ENCODE peak calls at places on chromosomes 7 and 10, in five cellular contexts. A, H, J, Z and P are unnamed samples.
A peak's percentile ranks its signal among the peaks of the same experiment; 100 is the strongest.

GRCh38 chr7:76272142-76272541 is 30.3 kb upstream of the HSPB1 start:
- DNase-seq in A (no peak), H (no peak), J (no peak), Z (no peak), P (no peak)

GRCh38 chr7:4307645-4308590 is 374.2 kb upstream of the FOXK1 start:
- DNase-seq in A (no peak), H (no peak), J (no peak), Z (no peak), P (no peak)

GRCh38 chr10:118669020-118669766 is 73.7 kb upstream of the PRLHR start:
- DNase-seq in A (peak; percentile 77), H (peak; percentile 66), J (peak; percentile 37), Z (no peak), P (no peak)

GRCh38 chr10:17247210-17247609 is 19.2 kb downstream of the VIM start:
- DNase-seq in A (no peak), H (no peak), J (no peak), Z (no peak), P (no peak)

GRCh38 chr7:42511027-42511426 is 274.0 kb upstream of the GLI3 start:
- DNase-seq in A (no peak), H (no peak), J (no peak), Z (no peak), P (no peak)

GRCh38 chr7:132076301-132077049 is 499.8 kb downstream of the PLXNA4 start:
- DNase-seq in A (no peak), H (no peak), J (no peak), Z (no peak), P (no peak)

GRCh38 chr7:30521532-30521931 is 16.9 kb upstream of the GGCT start:
- DNase-seq in A (peak; percentile 53), H (peak; percentile 69), J (peak; percentile 33), Z (no peak), P (peak; percentile 85)

GRCh38 chr10:89307213-89307612 is 5.4 kb downstream of the IFIT2 start:
- DNase-seq in A (no peak), H (no peak), J (no peak), Z (no peak), P (no peak)

GRCh38 chr10:103470755-103471653 is 8.0 kb downstream of the CALHM3 start:
- DNase-seq in A (no peak), H (no peak), J (peak; percentile 54), Z (peak; percentile 91), P (peak; percentile 54)

GRCh38 chr10:29915116-29915785 is 144.1 kb downstream of the JCAD start:
- DNase-seq in A (no peak), H (no peak), J (no peak), Z (no peak), P (no peak)

GRCh38 chr10:51640120-51640819 is 59.1 kb downstream of the CSTF2T start:
- DNase-seq in A (no peak), H (no peak), J (no peak), Z (no peak), P (no peak)

GRCh38 chr10:78165617-78166016 is 132.0 kb downstream of the RPS24 start:
- DNase-seq in A (no peak), H (no peak), J (peak; percentile 10), Z (no peak), P (no peak)

GRCh38 chr7:71497233-71497946 is 365.4 kb downstream of the GALNT17 start:
- DNase-seq in A (no peak), H (peak; percentile 52), J (no peak), Z (no peak), P (peak; percentile 55)

GRCh38 chr10:29486466-29486865 is 148.3 kb downstream of the SVIL start:
- DNase-seq in A (no peak), H (no peak), J (no peak), Z (no peak), P (no peak)

GRCh38 chr10:48444861-48445841 is 138.7 kb downstream of the MAPK8 start:
- DNase-seq in A (no peak), H (peak; percentile 22), J (no peak), Z (no peak), P (peak; percentile 56)

GRCh38 chr10:91779011-91779605 is 19.1 kb upstream of the TNKS2 start:
- DNase-seq in A (no peak), H (no peak), J (no peak), Z (no peak), P (no peak)

GRCh38 chr7:100568936-100569844 is 4.5 kb downstream of the SAP25 start:
- DNase-seq in A (no peak), H (peak; percentile 71), J (peak; percentile 72), Z (peak; percentile 71), P (peak; percentile 57)

GRCh38 chr7:145848691-145849090 is 267.9 kb upstream of the CNTNAP2 start:
- DNase-seq in A (no peak), H (no peak), J (no peak), Z (no peak), P (no peak)

GRCh38 chr10:56551037-56551436 is 190.0 kb upstream of the ZWINT start:
- DNase-seq in A (no peak), H (no peak), J (no peak), Z (no peak), P (no peak)

GRCh38 chr7:138630059-138630610 is 71.0 kb downstream of the SVOPL start:
- DNase-seq in A (no peak), H (no peak), J (no peak), Z (no peak), P (no peak)

GRCh38 chr7:1742555-1743303 is 72.7 kb downstream of the ELFN1 start:
- DNase-seq in A (peak; percentile 42), H (no peak), J (peak; percentile 89), Z (peak; percentile 65), P (no peak)

GRCh38 chr7:4136036-4136435 is 546.1 kb upstream of the FOXK1 start:
- DNase-seq in A (no peak), H (no peak), J (no peak), Z (no peak), P (no peak)

GRCh38 chr7:127887096-127887495 is 144.1 kb downstream of the LRRC4 start:
- DNase-seq in A (no peak), H (no peak), J (no peak), Z (no peak), P (no peak)

GRCh38 chr7:24102988-24103387 is 181.0 kb upstream of the NPY start:
- DNase-seq in A (no peak), H (no peak), J (no peak), Z (no peak), P (no peak)

GRCh38 chr7:55657654-55658053 is 85.4 kb upstream of the VOPP1 start:
- DNase-seq in A (no peak), H (no peak), J (no peak), Z (no peak), P (no peak)

GRCh38 chr7:38232475-38233366 is 40.7 kb downstream of the TARP start:
- DNase-seq in A (peak; percentile 26), H (peak; percentile 58), J (peak; percentile 45), Z (peak; percentile 92), P (no peak)

GRCh38 chr7:21923663-21924062 is 22.0 kb downstream of the CDCA7L start:
- DNase-seq in A (peak; percentile 41), H (no peak), J (no peak), Z (no peak), P (no peak)

GRCh38 chr7:37047260-37047659 is 323.0 kb upstream of the AOAH start:
- DNase-seq in A (no peak), H (no peak), J (no peak), Z (no peak), P (no peak)

GRCh38 chr7:140417456-140418155 is 13.7 kb downstream of the RAB19 start:
- DNase-seq in A (no peak), H (no peak), J (no peak), Z (no peak), P (no peak)

GRCh38 chr10:71431945-71432905 is 35.5 kb downstream of the CDH23 start:
- DNase-seq in A (no peak), H (no peak), J (no peak), Z (no peak), P (no peak)

GRCh38 chr10:43075612-43076003 is 1.3 kb upstream of the RET start:
- DNase-seq in A (no peak), H (no peak), J (peak; percentile 10), Z (no peak), P (no peak)

GRCh38 chr7:7434379-7434778 is 101.3 kb downstream of the COL28A1 start:
- DNase-seq in A (no peak), H (no peak), J (no peak), Z (no peak), P (no peak)

DNA sequence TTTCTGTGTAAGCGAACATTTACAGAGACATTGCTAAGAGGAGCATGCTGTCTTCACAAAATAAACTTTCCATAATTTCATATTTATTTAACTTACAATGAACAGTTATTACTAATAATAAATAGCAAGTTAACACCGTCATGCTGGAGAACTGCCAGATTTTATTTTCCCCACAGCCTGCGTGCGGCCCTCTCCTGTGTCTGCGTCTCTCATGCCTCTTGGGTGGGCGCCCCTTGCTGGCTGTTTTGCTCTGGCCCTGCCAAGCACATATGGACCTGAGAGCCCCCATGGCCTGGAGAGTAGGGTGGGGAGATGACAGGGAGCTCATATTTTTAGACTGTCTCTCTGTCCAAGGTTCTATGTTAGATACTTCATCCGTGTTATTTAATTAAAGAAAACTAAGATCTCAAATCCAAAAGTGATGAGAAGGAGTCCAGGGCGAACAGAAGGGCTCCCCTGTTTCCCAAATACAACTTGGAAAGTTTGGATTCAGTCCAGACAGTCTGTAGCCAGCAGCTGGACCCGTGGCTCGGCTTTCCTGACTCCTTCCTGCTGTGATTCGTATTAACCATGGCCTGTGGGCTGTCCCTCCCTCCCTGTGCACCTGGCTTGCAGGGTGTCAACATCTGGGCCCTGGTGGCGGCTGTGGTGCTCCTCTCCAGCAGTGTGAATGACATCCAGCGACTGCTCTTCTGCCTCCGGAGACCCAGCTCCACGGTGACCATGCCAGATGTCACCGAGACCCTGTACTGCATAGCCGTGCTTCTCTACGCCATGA is 20.5 kb downstream of the FBH1 start:
- DNase-seq in A (no peak), H (no peak), J (no peak), Z (no peak), P (no peak)
- H3K36me3 ChIP-seq in A (peaks cover 69% of the 10 kb centered on the region), H (peaks cover 2% of the 10 kb centered on the region), J (peaks cover 13% of the 10 kb centered on the region), Z (peaks cover 59% of the 10 kb centered on the region), P (peaks cover 94% of the 10 kb centered on the region)

DNA sequence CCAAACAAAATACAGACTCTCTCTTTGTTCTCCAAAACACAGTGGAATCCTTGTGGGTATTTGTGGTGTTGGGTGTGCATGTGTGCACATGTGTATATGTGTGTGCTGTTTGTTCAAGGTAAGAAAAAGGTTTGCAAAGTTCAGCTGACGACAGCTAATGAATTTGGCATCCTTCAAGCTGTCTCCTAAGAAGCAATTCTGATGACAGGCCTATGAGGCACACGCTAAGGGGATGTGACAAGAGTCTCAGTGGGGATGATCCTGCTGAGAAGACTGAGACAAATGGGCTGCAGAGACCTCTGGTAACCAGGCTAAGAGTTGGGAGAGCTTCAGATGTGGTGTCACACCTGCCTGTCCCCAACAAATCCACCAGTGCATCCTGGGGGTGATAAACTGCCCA is 26.5 kb upstream of the CELF2 start:
- DNase-seq in A (no peak), H (no peak), J (no peak), Z (no peak), P (no peak)
- H3K4me3 ChIP-seq in A (no peak overlapping the region), H (no peak overlapping the region), J (no peak overlapping the region), Z (no peak overlapping the region), P (no peak overlapping the region)

GRCh38 chr10:11307004-11307403 is 289.3 kb downstream of the CELF2 start:
- DNase-seq in A (no peak), H (no peak), J (no peak), Z (no peak), P (no peak)
- H3K36me3 ChIP-seq in A (no peaks in the 10 kb centered on the region), H (no peaks in the 10 kb centered on the region), J (no peaks in the 10 kb centered on the region), Z (peaks cover 76% of the 10 kb centered on the region), P (peaks cover 83% of the 10 kb centered on the region)

DNA sequence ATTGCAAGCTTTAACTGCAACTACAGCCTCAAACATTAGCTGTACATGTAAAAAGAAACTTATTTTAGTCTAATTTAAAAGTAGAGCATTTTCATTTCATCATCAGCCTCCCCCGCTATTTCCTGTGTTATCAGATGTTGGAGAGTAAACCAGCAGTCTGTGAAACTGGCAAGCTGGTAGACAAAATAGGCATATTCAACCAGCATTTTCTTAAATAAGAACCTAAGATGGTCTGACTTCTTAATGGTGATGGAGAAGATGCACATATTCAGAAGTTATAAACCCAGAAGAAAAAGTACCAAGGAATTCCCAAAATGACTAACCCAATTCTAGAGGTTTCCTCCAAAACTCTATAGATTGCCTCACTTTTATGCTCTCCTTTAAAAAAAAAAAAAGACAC is 24.9 kb downstream of the PIK3AP1 start:
- DNase-seq in A (no peak), H (no peak), J (no peak), Z (no peak), P (no peak)
- H3K4me3 ChIP-seq in A (no peak overlapping the region), H (no peak overlapping the region), J (no peak overlapping the region), Z (no peak overlapping the region), P (no peak overlapping the region)